ENCODE peak calls at places on chromosomes 4 and X, in nine cellular contexts. One of them, this sample, is unnamed.

GRCh38 chrX:154732421-154733071 is 18.3 kb downstream of the GAB3 start:
- DNase-seq in K562: no peak
- DNase-seq in spleen: no peak
- DNase-seq in lung: no peak
- DNase-seq in esophagus squamous epithelium: no peak
- DNase-seq in tibial artery: no peak
- DNase-seq in caudate nucleus: no peak
- DNase-seq in CD8-positive, alpha-beta T cell: no peak
- DNase-seq in fibroblast of lung: no peak
- DNase-seq in this sample: no peak

GRCh38 chr4:15318621-15319348 is 109.0 kb upstream of the C1QTNF7 start:
- DNase-seq in fibroblast of lung: no peak
- DNase-seq in CD8-positive, alpha-beta T cell: no peak
- DNase-seq in tibial artery: no peak
- DNase-seq in esophagus squamous epithelium: no peak
- DNase-seq in caudate nucleus: no peak
- DNase-seq in spleen: no peak
- DNase-seq in K562: no peak
- DNase-seq in lung: no peak
- DNase-seq in this sample: no peak

GRCh38 chrX:46788902-46789301 is 30.0 kb upstream of the SLC9A7 start:
- DNase-seq in tibial artery: no peak
- DNase-seq in caudate nucleus: no peak
- DNase-seq in fibroblast of lung: no peak
- DNase-seq in CD8-positive, alpha-beta T cell: no peak
- DNase-seq in K562: no peak
- DNase-seq in lung: no peak
- DNase-seq in esophagus squamous epithelium: no peak
- DNase-seq in spleen: no peak
- DNase-seq in this sample: no peak

GRCh38 chrX:66914082-66914481 is 275.2 kb upstream of the EDA2R start:
- DNase-seq in tibial artery: peak; percentile 20
- DNase-seq in caudate nucleus: no peak
- DNase-seq in CD8-positive, alpha-beta T cell: no peak
- DNase-seq in esophagus squamous epithelium: no peak
- DNase-seq in K562: no peak
- DNase-seq in spleen: no peak
- DNase-seq in lung: peak; percentile 48
- DNase-seq in fibroblast of lung: no peak
- DNase-seq in this sample: no peak

GRCh38 chrX:147749308-147749707 is 162.4 kb upstream of the FMR1 start:
- DNase-seq in spleen: no peak
- DNase-seq in K562: no peak
- DNase-seq in fibroblast of lung: no peak
- DNase-seq in lung: no peak
- DNase-seq in tibial artery: no peak
- DNase-seq in CD8-positive, alpha-beta T cell: no peak
- DNase-seq in esophagus squamous epithelium: no peak
- DNase-seq in caudate nucleus: no peak
- DNase-seq in this sample: no peak

GRCh38 chr4:146522098-146522861 is 540 bp upstream of the SLC10A7 start:
- DNase-seq in fibroblast of lung: peak; percentile 83
- DNase-seq in caudate nucleus: peak; percentile 86
- DNase-seq in spleen: peak; percentile 96
- DNase-seq in K562: peak; percentile 92
- DNase-seq in tibial artery: peak; percentile 87
- DNase-seq in esophagus squamous epithelium: peak; percentile 16
- DNase-seq in lung: peak; percentile 90
- DNase-seq in CD8-positive, alpha-beta T cell: peak; percentile 87
- DNase-seq in this sample: peak; percentile 73

GRCh38 chr4:121632686-121633085 is 64.1 kb downstream of the ANXA5 start:
- DNase-seq in tibial artery: no peak
- DNase-seq in caudate nucleus: no peak
- DNase-seq in lung: no peak
- DNase-seq in spleen: no peak
- DNase-seq in fibroblast of lung: no peak
- DNase-seq in K562: no peak
- DNase-seq in esophagus squamous epithelium: no peak
- DNase-seq in CD8-positive, alpha-beta T cell: no peak
- DNase-seq in this sample: no peak

GRCh38 chr4:148056879-148057278 is 325.0 kb downstream of the ARHGAP10 start:
- DNase-seq in lung: peak; percentile 64
- DNase-seq in esophagus squamous epithelium: no peak
- DNase-seq in caudate nucleus: peak; percentile 37
- DNase-seq in K562: peak; percentile 42
- DNase-seq in spleen: peak; percentile 87
- DNase-seq in fibroblast of lung: peak; percentile 49
- DNase-seq in CD8-positive, alpha-beta T cell: peak; percentile 60
- DNase-seq in tibial artery: peak; percentile 58
- DNase-seq in this sample: no peak

GRCh38 chr4:38413524-38414341 is 250.3 kb upstream of the KLF3 start:
- DNase-seq in lung: no peak
- DNase-seq in CD8-positive, alpha-beta T cell: no peak
- DNase-seq in tibial artery: no peak
- DNase-seq in fibroblast of lung: no peak
- DNase-seq in K562: no peak
- DNase-seq in spleen: no peak
- DNase-seq in esophagus squamous epithelium: no peak
- DNase-seq in caudate nucleus: no peak
- DNase-seq in this sample: no peak

GRCh38 chr4:138320856-138321255 is 78.7 kb upstream of the SLC7A11 start:
- DNase-seq in lung: no peak
- DNase-seq in esophagus squamous epithelium: no peak
- DNase-seq in tibial artery: no peak
- DNase-seq in fibroblast of lung: no peak
- DNase-seq in CD8-positive, alpha-beta T cell: no peak
- DNase-seq in spleen: no peak
- DNase-seq in caudate nucleus: no peak
- DNase-seq in K562: no peak
- DNase-seq in this sample: no peak

GRCh38 chrX:84873176-84873575 is 130.5 kb upstream of the APOOL start:
- DNase-seq in lung: no peak
- DNase-seq in fibroblast of lung: no peak
- DNase-seq in spleen: no peak
- DNase-seq in esophagus squamous epithelium: no peak
- DNase-seq in K562: no peak
- DNase-seq in caudate nucleus: no peak
- DNase-seq in CD8-positive, alpha-beta T cell: no peak
- DNase-seq in tibial artery: no peak
- DNase-seq in this sample: no peak

GRCh38 chr4:8312069-8312445 is 42.5 kb downstream of the HTRA3 start:
- DNase-seq in esophagus squamous epithelium: no peak
- DNase-seq in tibial artery: no peak
- DNase-seq in caudate nucleus: no peak
- DNase-seq in fibroblast of lung: no peak
- DNase-seq in K562: no peak
- DNase-seq in lung: no peak
- DNase-seq in CD8-positive, alpha-beta T cell: no peak
- DNase-seq in spleen: no peak
- DNase-seq in this sample: no peak

GRCh38 chr4:14025093-14025492 is 397.6 kb upstream of the BOD1L1 start:
- DNase-seq in CD8-positive, alpha-beta T cell: no peak
- DNase-seq in caudate nucleus: no peak
- DNase-seq in lung: no peak
- DNase-seq in fibroblast of lung: no peak
- DNase-seq in esophagus squamous epithelium: no peak
- DNase-seq in tibial artery: no peak
- DNase-seq in spleen: no peak
- DNase-seq in K562: no peak
- DNase-seq in this sample: no peak

GRCh38 chrX:72532371-72532770 is 40.3 kb downstream of the HDAC8 start:
- DNase-seq in tibial artery: no peak
- DNase-seq in K562: peak; percentile 24
- DNase-seq in CD8-positive, alpha-beta T cell: no peak
- DNase-seq in fibroblast of lung: no peak
- DNase-seq in caudate nucleus: no peak
- DNase-seq in lung: no peak
- DNase-seq in esophagus squamous epithelium: no peak
- DNase-seq in spleen: no peak
- DNase-seq in this sample: no peak

GRCh38 chr4:152485726-152486276 is 50.1 kb downstream of the FBXW7 start:
- DNase-seq in fibroblast of lung: peak; percentile 80
- DNase-seq in spleen: no peak
- DNase-seq in CD8-positive, alpha-beta T cell: peak; percentile 8
- DNase-seq in tibial artery: no peak
- DNase-seq in lung: no peak
- DNase-seq in K562: peak; percentile 10
- DNase-seq in esophagus squamous epithelium: no peak
- DNase-seq in caudate nucleus: no peak
- DNase-seq in this sample: no peak

GRCh38 chr4:128716325-128716724 is 93.2 kb upstream of the JADE1 start:
- DNase-seq in esophagus squamous epithelium: no peak
- DNase-seq in K562: no peak
- DNase-seq in tibial artery: peak; percentile 36
- DNase-seq in lung: no peak
- DNase-seq in CD8-positive, alpha-beta T cell: no peak
- DNase-seq in fibroblast of lung: peak; percentile 64
- DNase-seq in spleen: no peak
- DNase-seq in caudate nucleus: no peak
- DNase-seq in this sample: no peak

GRCh38 chrX:96407501-96407900 is 277.1 kb upstream of the DIAPH2 start:
- DNase-seq in fibroblast of lung: peak; percentile 85
- DNase-seq in tibial artery: no peak
- DNase-seq in spleen: no peak
- DNase-seq in lung: no peak
- DNase-seq in caudate nucleus: no peak
- DNase-seq in CD8-positive, alpha-beta T cell: no peak
- DNase-seq in K562: no peak
- DNase-seq in esophagus squamous epithelium: no peak
- DNase-seq in this sample: no peak

GRCh38 chr4:185781555-185782215 is 30.3 kb downstream of the SORBS2 start:
- DNase-seq in spleen: no peak
- DNase-seq in tibial artery: no peak
- DNase-seq in CD8-positive, alpha-beta T cell: no peak
- DNase-seq in fibroblast of lung: no peak
- DNase-seq in K562: no peak
- DNase-seq in lung: no peak
- DNase-seq in esophagus squamous epithelium: no peak
- DNase-seq in caudate nucleus: no peak
- DNase-seq in this sample: no peak

GRCh38 chr4:10114607-10115006 is 2.0 kb downstream of the WDR1 start:
- DNase-seq in lung: no peak
- DNase-seq in esophagus squamous epithelium: no peak
- DNase-seq in caudate nucleus: no peak
- DNase-seq in spleen: no peak
- DNase-seq in K562: no peak
- DNase-seq in fibroblast of lung: no peak
- DNase-seq in tibial artery: no peak
- DNase-seq in CD8-positive, alpha-beta T cell: no peak
- DNase-seq in this sample: no peak
- H3K27ac ChIP-seq in lung: peak overlapping the region; percentile 85
- H3K27ac ChIP-seq in esophagus squamous epithelium: no peak overlapping the region
- H3K27ac ChIP-seq in caudate nucleus: no peak overlapping the region
- H3K27ac ChIP-seq in spleen: no peak overlapping the region
- H3K27ac ChIP-seq in K562: no peak overlapping the region
- H3K27ac ChIP-seq in fibroblast of lung: peak overlapping the region; percentile 81
- H3K27ac ChIP-seq in tibial artery: peak overlapping the region; percentile 95
- H3K27ac ChIP-seq in CD8-positive, alpha-beta T cell: no peak overlapping the region
- H3K27ac ChIP-seq in this sample: no peak overlapping the region

GRCh38 chrX:65589304-65589703 is 54.7 kb upstream of the LAS1L start:
- DNase-seq in fibroblast of lung: no peak
- DNase-seq in esophagus squamous epithelium: no peak
- DNase-seq in spleen: no peak
- DNase-seq in lung: no peak
- DNase-seq in caudate nucleus: no peak
- DNase-seq in tibial artery: no peak
- DNase-seq in CD8-positive, alpha-beta T cell: no peak
- DNase-seq in K562: no peak
- DNase-seq in this sample: no peak

GRCh38 chrX:65591206-65591605 is 56.6 kb upstream of the LAS1L start:
- DNase-seq in tibial artery: no peak
- DNase-seq in CD8-positive, alpha-beta T cell: no peak
- DNase-seq in esophagus squamous epithelium: no peak
- DNase-seq in K562: no peak
- DNase-seq in spleen: no peak
- DNase-seq in fibroblast of lung: no peak
- DNase-seq in lung: no peak
- DNase-seq in caudate nucleus: no peak
- DNase-seq in this sample: no peak

GRCh38 chrX:65586491-65586890 is 51.9 kb upstream of the LAS1L start:
- DNase-seq in lung: no peak
- DNase-seq in K562: no peak
- DNase-seq in CD8-positive, alpha-beta T cell: no peak
- DNase-seq in spleen: no peak
- DNase-seq in esophagus squamous epithelium: no peak
- DNase-seq in fibroblast of lung: no peak
- DNase-seq in tibial artery: no peak
- DNase-seq in caudate nucleus: no peak
- DNase-seq in this sample: no peak

GRCh38 chrX:65588795-65589194 is 54.2 kb upstream of the LAS1L start:
- DNase-seq in fibroblast of lung: no peak
- DNase-seq in spleen: no peak
- DNase-seq in tibial artery: no peak
- DNase-seq in caudate nucleus: no peak
- DNase-seq in K562: no peak
- DNase-seq in CD8-positive, alpha-beta T cell: no peak
- DNase-seq in esophagus squamous epithelium: no peak
- DNase-seq in lung: no peak
- DNase-seq in this sample: no peak

GRCh38 chrX:65587616-65588526 is 53.3 kb upstream of the LAS1L start:
- DNase-seq in CD8-positive, alpha-beta T cell: no peak
- DNase-seq in spleen: no peak
- DNase-seq in tibial artery: peak; percentile 81
- DNase-seq in K562: peak; percentile 81
- DNase-seq in lung: peak; percentile 73
- DNase-seq in esophagus squamous epithelium: no peak
- DNase-seq in fibroblast of lung: peak; percentile 80
- DNase-seq in caudate nucleus: peak; percentile 44
- DNase-seq in this sample: peak; percentile 61
- H3K27ac ChIP-seq in CD8-positive, alpha-beta T cell: no peak overlapping the region
- H3K27ac ChIP-seq in spleen: peak overlapping the region; percentile 13
- H3K27ac ChIP-seq in tibial artery: peak overlapping the region; percentile 66
- H3K27ac ChIP-seq in K562: peak overlapping the region; percentile 70
- H3K27ac ChIP-seq in lung: peak overlapping the region; percentile 44
- H3K27ac ChIP-seq in esophagus squamous epithelium: no peak overlapping the region
- H3K27ac ChIP-seq in fibroblast of lung: no peak overlapping the region
- H3K27ac ChIP-seq in caudate nucleus: no peak overlapping the region
- H3K27ac ChIP-seq in this sample: no peak overlapping the region

GRCh38 chrX:39915081-39915480 is 182.7 kb downstream of the BCOR start:
- DNase-seq in esophagus squamous epithelium: no peak
- DNase-seq in caudate nucleus: no peak
- DNase-seq in CD8-positive, alpha-beta T cell: no peak
- DNase-seq in fibroblast of lung: no peak
- DNase-seq in spleen: no peak
- DNase-seq in tibial artery: no peak
- DNase-seq in K562: no peak
- DNase-seq in lung: no peak
- DNase-seq in this sample: no peak
- H3K27ac ChIP-seq in esophagus squamous epithelium: no peak overlapping the region
- H3K27ac ChIP-seq in caudate nucleus: no peak overlapping the region
- H3K27ac ChIP-seq in CD8-positive, alpha-beta T cell: no peak overlapping the region
- H3K27ac ChIP-seq in fibroblast of lung: no peak overlapping the region
- H3K27ac ChIP-seq in spleen: no peak overlapping the region
- H3K27ac ChIP-seq in tibial artery: no peak overlapping the region
- H3K27ac ChIP-seq in K562: no peak overlapping the region
- H3K27ac ChIP-seq in lung: no peak overlapping the region
- H3K27ac ChIP-seq in this sample: no peak overlapping the region

GRCh38 chr4:43690121-43690520 is 758.5 kb downstream of the KCTD8 start:
- DNase-seq in lung: no peak
- DNase-seq in CD8-positive, alpha-beta T cell: no peak
- DNase-seq in spleen: no peak
- DNase-seq in caudate nucleus: no peak
- DNase-seq in K562: no peak
- DNase-seq in esophagus squamous epithelium: no peak
- DNase-seq in fibroblast of lung: peak; percentile 54
- DNase-seq in tibial artery: no peak
- DNase-seq in this sample: no peak

GRCh38 chr4:43693876-43694275 is 754.7 kb downstream of the KCTD8 start:
- DNase-seq in lung: no peak
- DNase-seq in fibroblast of lung: no peak
- DNase-seq in CD8-positive, alpha-beta T cell: no peak
- DNase-seq in spleen: no peak
- DNase-seq in tibial artery: no peak
- DNase-seq in esophagus squamous epithelium: no peak
- DNase-seq in caudate nucleus: no peak
- DNase-seq in K562: no peak
- DNase-seq in this sample: no peak
- H3K27ac ChIP-seq in lung: no peak overlapping the region
- H3K27ac ChIP-seq in fibroblast of lung: no peak overlapping the region
- H3K27ac ChIP-seq in CD8-positive, alpha-beta T cell: no peak overlapping the region
- H3K27ac ChIP-seq in spleen: no peak overlapping the region
- H3K27ac ChIP-seq in tibial artery: no peak overlapping the region
- H3K27ac ChIP-seq in esophagus squamous epithelium: no peak overlapping the region
- H3K27ac ChIP-seq in caudate nucleus: no peak overlapping the region
- H3K27ac ChIP-seq in K562: no peak overlapping the region
- H3K27ac ChIP-seq in this sample: no peak overlapping the region

This sample was measured in substantia nigra.